ENCODE peak calls at places on chromosomes 16 and 17, in five cellular contexts. One of them, this sample, is unnamed.

GRCh38 chr16:30697264-30698138 is 1.5 kb upstream of the SRCAP start:
- DNase-seq in IMR-90: peak; percentile 94
- DNase-seq in foreskin fibroblast: no peak
- DNase-seq in CD8-positive, alpha-beta T cell: no peak
- DNase-seq in left lung: no peak
- DNase-seq in this sample: no peak

GRCh38 chr17:30389755-30390300 is 11.1 kb downstream of the CPD start:
- DNase-seq in IMR-90: no peak
- DNase-seq in foreskin fibroblast: no peak
- DNase-seq in CD8-positive, alpha-beta T cell: no peak
- DNase-seq in left lung: no peak
- DNase-seq in this sample: no peak

GRCh38 chr16:31460582-31461002 is 1.3 kb downstream of the ARMC5 start:
- DNase-seq in IMR-90: peak; percentile 73
- DNase-seq in foreskin fibroblast: peak; percentile 51
- DNase-seq in CD8-positive, alpha-beta T cell: no peak
- DNase-seq in left lung: no peak
- DNase-seq in this sample: no peak

GRCh38 chr17:35094902-35095301 is 24.8 kb downstream of the RAD51D start:
- DNase-seq in IMR-90: peak; percentile 93
- DNase-seq in foreskin fibroblast: peak; percentile 82
- DNase-seq in CD8-positive, alpha-beta T cell: no peak
- DNase-seq in left lung: no peak
- DNase-seq in this sample: peak; percentile 39

GRCh38 chr16:84404936-84405640 is 36.8 kb downstream of the ATP2C2 start:
- DNase-seq in IMR-90: no peak
- DNase-seq in foreskin fibroblast: no peak
- DNase-seq in CD8-positive, alpha-beta T cell: no peak
- DNase-seq in left lung: no peak
- DNase-seq in this sample: no peak

GRCh38 chr16:89133457-89134127 is 38.0 kb upstream of the CDH15 start:
- DNase-seq in IMR-90: no peak
- DNase-seq in foreskin fibroblast: no peak
- DNase-seq in CD8-positive, alpha-beta T cell: no peak
- DNase-seq in left lung: peak; percentile 66
- DNase-seq in this sample: no peak

GRCh38 chr16:52466998-52467397 is 79.9 kb downstream of the TOX3 start:
- DNase-seq in IMR-90: no peak
- DNase-seq in foreskin fibroblast: no peak
- DNase-seq in CD8-positive, alpha-beta T cell: no peak
- DNase-seq in left lung: no peak
- DNase-seq in this sample: no peak

GRCh38 chr17:73290399-73291259 is 21.2 kb downstream of the CDC42EP4 start:
- DNase-seq in IMR-90: no peak
- DNase-seq in foreskin fibroblast: no peak
- DNase-seq in CD8-positive, alpha-beta T cell: no peak
- DNase-seq in left lung: no peak
- DNase-seq in this sample: no peak

GRCh38 chr16:89318871-89319627 is 101.5 kb downstream of the ZNF778 start:
- DNase-seq in IMR-90: no peak
- DNase-seq in foreskin fibroblast: no peak
- DNase-seq in CD8-positive, alpha-beta T cell: no peak
- DNase-seq in left lung: peak; percentile 43
- DNase-seq in this sample: no peak

GRCh38 chr17:38585056-38585804 is 20.5 kb downstream of the SRCIN1 start:
- DNase-seq in IMR-90: no peak
- DNase-seq in foreskin fibroblast: no peak
- DNase-seq in CD8-positive, alpha-beta T cell: no peak
- DNase-seq in left lung: no peak
- DNase-seq in this sample: no peak

GRCh38 chr17:71919896-71920295 is 200.9 kb upstream of the SOX9 start:
- DNase-seq in IMR-90: no peak
- DNase-seq in foreskin fibroblast: no peak
- DNase-seq in CD8-positive, alpha-beta T cell: no peak
- DNase-seq in left lung: no peak
- DNase-seq in this sample: no peak

GRCh38 chr17:17890773-17891759 is 54.3 kb upstream of the SREBF1 start:
- DNase-seq in IMR-90: peak; percentile 72
- DNase-seq in foreskin fibroblast: peak; percentile 64
- DNase-seq in CD8-positive, alpha-beta T cell: no peak
- DNase-seq in left lung: no peak
- DNase-seq in this sample: no peak

GRCh38 chr16:9256196-9256595 is 164.8 kb downstream of the HAPSTR1 start:
- DNase-seq in IMR-90: no peak
- DNase-seq in foreskin fibroblast: no peak
- DNase-seq in CD8-positive, alpha-beta T cell: no peak
- DNase-seq in left lung: no peak
- DNase-seq in this sample: no peak

GRCh38 chr16:4850211-4850610 is 2.9 kb downstream of the UBN1 start:
- DNase-seq in IMR-90: peak; percentile 6
- DNase-seq in foreskin fibroblast: peak; percentile 4
- DNase-seq in CD8-positive, alpha-beta T cell: no peak
- DNase-seq in left lung: no peak
- DNase-seq in this sample: no peak

GRCh38 chr17:57442914-57443571 is 186.7 kb downstream of the MSI2 start:
- DNase-seq in IMR-90: no peak
- DNase-seq in foreskin fibroblast: no peak
- DNase-seq in CD8-positive, alpha-beta T cell: no peak
- DNase-seq in left lung: no peak
- DNase-seq in this sample: no peak

GRCh38 chr16:25823891-25824290 is 132.1 kb downstream of the HS3ST4 start:
- DNase-seq in IMR-90: no peak
- DNase-seq in foreskin fibroblast: no peak
- DNase-seq in CD8-positive, alpha-beta T cell: no peak
- DNase-seq in left lung: peak; percentile 72
- DNase-seq in this sample: no peak

GRCh38 chr17:1764274-1764673 is 2.4 kb downstream of the SERPINF1 start:
- DNase-seq in IMR-90: peak; percentile 87
- DNase-seq in foreskin fibroblast: peak; percentile 92
- DNase-seq in CD8-positive, alpha-beta T cell: peak; percentile 33
- DNase-seq in left lung: peak; percentile 86
- DNase-seq in this sample: peak; percentile 66

GRCh38 chr16:10386517-10387377 is 886 bp downstream of the ATF7IP2 start:
- DNase-seq in IMR-90: peak; percentile 2
- DNase-seq in foreskin fibroblast: no peak
- DNase-seq in CD8-positive, alpha-beta T cell: no peak
- DNase-seq in left lung: no peak
- DNase-seq in this sample: no peak

GRCh38 chr16:49588729-49589384 is 215.3 kb downstream of the C16orf78 start:
- DNase-seq in IMR-90: peak; percentile 24
- DNase-seq in foreskin fibroblast: no peak
- DNase-seq in CD8-positive, alpha-beta T cell: no peak
- DNase-seq in left lung: no peak
- DNase-seq in this sample: no peak

GRCh38 chr16:72847187-72848044 is 200.5 kb downstream of the ZFHX3 start:
- DNase-seq in IMR-90: peak; percentile 36
- DNase-seq in foreskin fibroblast: no peak
- DNase-seq in CD8-positive, alpha-beta T cell: no peak
- DNase-seq in left lung: no peak
- DNase-seq in this sample: no peak

DNA sequence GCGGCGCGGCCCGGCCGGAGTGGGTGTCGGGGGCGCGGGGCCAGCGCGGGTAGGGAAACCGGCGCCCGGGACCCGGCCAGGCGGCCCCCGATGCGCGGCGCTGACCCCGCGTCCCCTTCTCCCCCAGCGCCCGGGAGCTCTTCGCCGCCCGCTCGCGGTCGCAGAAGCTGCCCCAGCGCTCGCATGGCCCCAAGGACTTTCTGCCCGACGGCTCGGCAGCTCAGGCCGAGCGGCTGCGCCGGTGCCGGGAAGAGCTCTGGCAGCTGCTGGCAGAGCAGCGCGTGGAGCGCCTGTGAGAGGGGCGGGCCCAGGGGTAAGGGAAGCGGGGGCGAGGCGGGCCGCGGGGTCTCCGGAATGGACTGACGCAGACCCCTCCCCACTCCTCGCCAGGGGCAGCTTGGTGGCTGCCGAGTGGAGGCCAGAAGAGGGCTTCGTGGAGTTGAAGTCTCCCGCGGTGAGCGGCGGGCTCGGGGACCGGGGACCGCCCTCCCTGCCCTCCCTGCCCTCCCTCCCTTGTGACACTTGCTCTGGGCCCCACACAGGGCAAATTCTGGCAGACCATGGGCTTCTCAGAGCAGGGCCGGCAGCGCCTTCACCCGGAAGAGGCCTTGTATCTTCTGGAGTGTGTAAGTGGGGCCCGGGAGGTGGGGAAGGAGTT is 420 bp downstream of the TSEN54 start:
- DNase-seq in IMR-90: no peak
- DNase-seq in foreskin fibroblast: peak; percentile 22
- DNase-seq in CD8-positive, alpha-beta T cell: no peak
- DNase-seq in left lung: peak; percentile 87
- DNase-seq in this sample: no peak
- H3K4me3 ChIP-seq in IMR-90: peak overlapping the region; percentile 82
- H3K4me3 ChIP-seq in foreskin fibroblast: peak overlapping the region; percentile 85
- H3K4me3 ChIP-seq in CD8-positive, alpha-beta T cell: peak overlapping the region; percentile 69
- H3K4me3 ChIP-seq in left lung: peak overlapping the region; percentile 95
- H3K4me3 ChIP-seq in this sample: peak overlapping the region; percentile 83

GRCh38 chr17:81094744-81095607 is 60.0 kb downstream of the BAIAP2 start:
- DNase-seq in IMR-90: peak; percentile 100
- DNase-seq in foreskin fibroblast: peak; percentile 99
- DNase-seq in CD8-positive, alpha-beta T cell: peak; percentile 78
- DNase-seq in left lung: peak; percentile 88
- DNase-seq in this sample: peak; percentile 100
- TF ChIP-seq CTCF in IMR-90: peak; percentile 8
- TF ChIP-seq CTCF in foreskin fibroblast: no peak
- TF ChIP-seq CTCF in CD8-positive, alpha-beta T cell: no peak
- TF ChIP-seq CTCF in left lung: no peak
- TF ChIP-seq CTCF in this sample: peak; percentile 18

GRCh38 chr17:76869209-76869877 is 1.1 kb downstream of the MGAT5B start:
- DNase-seq in IMR-90: no peak
- DNase-seq in foreskin fibroblast: no peak
- DNase-seq in CD8-positive, alpha-beta T cell: no peak
- DNase-seq in left lung: no peak
- DNase-seq in this sample: no peak
- H3K4me3 ChIP-seq in IMR-90: no peak overlapping the region
- H3K4me3 ChIP-seq in foreskin fibroblast: peak overlapping the region; percentile 30
- H3K4me3 ChIP-seq in CD8-positive, alpha-beta T cell: peak overlapping the region; percentile 39
- H3K4me3 ChIP-seq in left lung: no peak overlapping the region
- H3K4me3 ChIP-seq in this sample: no peak overlapping the region

GRCh38 chr16:58000706-58001676 is at the start of gene USB1:
- DNase-seq in IMR-90: peak; percentile 73
- DNase-seq in foreskin fibroblast: peak; percentile 74
- DNase-seq in CD8-positive, alpha-beta T cell: peak; percentile 68
- DNase-seq in left lung: peak; percentile 98
- DNase-seq in this sample: no peak
- TF ChIP-seq CTCF in IMR-90: peak; percentile 75
- TF ChIP-seq CTCF in foreskin fibroblast: peak; percentile 36
- TF ChIP-seq CTCF in CD8-positive, alpha-beta T cell: peak; percentile 77
- TF ChIP-seq CTCF in left lung: peak; percentile 69
- TF ChIP-seq CTCF in this sample: peak; percentile 48

DNA sequence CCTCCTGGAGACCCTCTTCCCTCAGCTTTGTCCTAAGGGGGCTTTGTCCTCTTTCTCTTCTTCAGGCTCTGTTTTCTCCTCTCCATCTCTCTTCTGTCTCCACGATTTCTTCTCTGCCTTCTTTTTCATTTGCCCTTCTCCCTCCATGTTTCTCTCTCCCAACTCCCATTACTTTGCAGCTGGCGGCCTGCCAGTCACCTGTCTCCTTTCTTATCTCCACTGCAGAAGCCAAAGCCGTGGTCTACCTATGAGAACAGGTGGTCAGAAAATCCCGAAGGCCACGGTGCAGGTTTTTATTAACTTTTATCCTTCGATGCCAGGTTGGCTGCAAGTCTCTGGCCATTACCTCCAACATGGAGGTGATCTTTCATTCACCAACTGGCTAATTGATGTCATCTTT is 45.1 kb downstream of the FZD2 start:
- DNase-seq in IMR-90: no peak
- DNase-seq in foreskin fibroblast: no peak
- DNase-seq in CD8-positive, alpha-beta T cell: no peak
- DNase-seq in left lung: no peak
- DNase-seq in this sample: no peak
- H3K4me3 ChIP-seq in IMR-90: no peak overlapping the region
- H3K4me3 ChIP-seq in foreskin fibroblast: no peak overlapping the region
- H3K4me3 ChIP-seq in CD8-positive, alpha-beta T cell: no peak overlapping the region
- H3K4me3 ChIP-seq in left lung: no peak overlapping the region
- H3K4me3 ChIP-seq in this sample: no peak overlapping the region